ENCODE peak calls at places on chromosomes 12 and 14, in five cellular contexts. H, V, Q, J and Y are unnamed samples.

GRCh38 chr12:25995906-25996305 is 37.4 kb downstream of the RASSF8 start:
- DNase-seq in H (no peak), V (no peak), Q (no peak), J (no peak), Y (no peak)

GRCh38 chr12:124713436-124714082 is 146.1 kb upstream of the NCOR2 start:
- DNase-seq in H (no peak), V (no peak), Q (peak; percentile 74), J (peak; percentile 56), Y (peak; percentile 40)

GRCh38 chr14:24741871-24742270 is 107.9 kb upstream of the GZMB start:
- DNase-seq in H (no peak), V (no peak), Q (no peak), J (no peak), Y (no peak)

GRCh38 chr14:100740931-100741330 is 14.2 kb downstream of the DLK1 start:
- DNase-seq in H (no peak), V (no peak), Q (no peak), J (no peak), Y (no peak)

GRCh38 chr12:130574402-130574801 is 141.7 kb downstream of the RIMBP2 start:
- DNase-seq in H (no peak), V (no peak), Q (no peak), J (no peak), Y (no peak)

GRCh38 chr12:12379831-12380730 is 23.2 kb downstream of the BORCS5 start:
- DNase-seq in H (no peak), V (no peak), Q (no peak), J (peak; percentile 8), Y (no peak)

GRCh38 chr12:42237052-42237852 is 796 bp downstream of the YAF2 start:
- DNase-seq in H (peak; percentile 54), V (peak; percentile 67), Q (peak; percentile 85), J (peak; percentile 51), Y (peak; percentile 80)

GRCh38 chr14:103103461-103104388 is 9.2 kb downstream of the EXOC3L4 start:
- DNase-seq in H (no peak), V (peak; percentile 90), Q (no peak), J (no peak), Y (no peak)

GRCh38 chr12:82216475-82216874 is 141.7 kb downstream of the CCDC59 start:
- DNase-seq in H (no peak), V (no peak), Q (no peak), J (no peak), Y (no peak)

GRCh38 chr12:108884116-108885012 is 4.5 kb downstream of the DAO start:
- DNase-seq in H (no peak), V (peak; percentile 20), Q (peak; percentile 72), J (peak; percentile 78), Y (peak; percentile 56)

GRCh38 chr12:117111386-117112267 is 12.4 kb upstream of the TESC start:
- DNase-seq in H (no peak), V (no peak), Q (no peak), J (no peak), Y (no peak)

GRCh38 chr12:32885831-32886230 is 10.7 kb downstream of the PKP2 start:
- DNase-seq in H (no peak), V (no peak), Q (no peak), J (no peak), Y (no peak)

GRCh38 chr14:75715926-75716780 is 55.1 kb downstream of the TTLL5 start:
- DNase-seq in H (no peak), V (no peak), Q (no peak), J (no peak), Y (no peak)

GRCh38 chr14:100417466-100417865 is 94.3 kb downstream of the SLC25A47 start:
- DNase-seq in H (peak; percentile 47), V (peak; percentile 55), Q (no peak), J (no peak), Y (no peak)

GRCh38 chr14:81819910-81820309 is 286.3 kb upstream of the SEL1L start:
- DNase-seq in H (no peak), V (no peak), Q (no peak), J (no peak), Y (no peak)

GRCh38 chr12:67797316-67797741 is 148.8 kb downstream of the DYRK2 start:
- DNase-seq in H (no peak), V (no peak), Q (no peak), J (no peak), Y (no peak)

GRCh38 chr12:5430639-5431603 is 987 bp upstream of the NTF3 start:
- DNase-seq in H (no peak), V (no peak), Q (no peak), J (no peak), Y (no peak)

GRCh38 chr12:121038861-121039654 is at the start of gene OASL:
- DNase-seq in H (no peak), V (peak; percentile 49), Q (peak; percentile 65), J (no peak), Y (peak; percentile 54)

GRCh38 chr14:72634910-72635647 is 258.8 kb downstream of the DPF3 start:
- DNase-seq in H (no peak), V (no peak), Q (no peak), J (no peak), Y (peak; percentile 17)

GRCh38 chr12:24012528-24012927 is 63.1 kb upstream of the SOX5 start:
- DNase-seq in H (no peak), V (no peak), Q (no peak), J (no peak), Y (no peak)

GRCh38 chr12:31234053-31234835 is 91.7 kb downstream of the SINHCAF start:
- DNase-seq in H (no peak), V (no peak), Q (no peak), J (no peak), Y (no peak)

GRCh38 chr14:28949503-28949902 is 182.9 kb downstream of the FOXG1 start:
- DNase-seq in H (no peak), V (no peak), Q (no peak), J (no peak), Y (no peak)

GRCh38 chr14:55052259-55052930 is 948 bp downstream of the MAPK1IP1L start:
- DNase-seq in H (no peak), V (no peak), Q (peak; percentile 26), J (no peak), Y (no peak)

GRCh38 chr14:78997811-78998210 is 827.6 kb downstream of the NRXN3 start:
- DNase-seq in H (no peak), V (no peak), Q (no peak), J (no peak), Y (no peak)

GRCh38 chr12:54217774-54218221 is 29.0 kb upstream of the SMUG1 start:
- DNase-seq in H (peak; percentile 79), V (no peak), Q (no peak), J (no peak), Y (no peak)

GRCh38 chr12:114777052-114777451 is 93.1 kb upstream of the TBX3 start:
- DNase-seq in H (no peak), V (no peak), Q (no peak), J (no peak), Y (no peak)

GRCh38 chr14:69004731-69005431 is 25.8 kb upstream of the ACTN1 start:
- DNase-seq in H (no peak), V (peak; percentile 24), Q (no peak), J (no peak), Y (no peak)

GRCh38 chr12:54257332-54257731 is 22.6 kb downstream of the CBX5 start:
- DNase-seq in H (no peak), V (no peak), Q (no peak), J (no peak), Y (no peak)

GRCh38 chr12:78194448-78194847 is 363.8 kb downstream of the NAV3 start:
- DNase-seq in H (no peak), V (no peak), Q (no peak), J (no peak), Y (no peak)

GRCh38 chr12:105740337-105740736 is 398.4 kb downstream of the NUAK1 start:
- DNase-seq in H (no peak), V (no peak), Q (no peak), J (no peak), Y (no peak)